ENCODE peak calls at places on chromosomes 6 and 20, in seven cellular contexts. F is transverse colon, Q is psoas muscle, L is adipocyte, Z is A549, Y is lung, E is esophagus squamous epithelium. A is an unnamed sample.
A peak's percentile ranks its signal among the peaks of the same experiment; 100 is the strongest.

GRCh38 chr6:110946498-110946897 is 12.0 kb upstream of the GTF3C6 start:
- DNase-seq in F (no peak), Q (no peak), L (no peak), Z (no peak), Y (no peak), E (no peak), A (peak; percentile 75)

GRCh38 chr6:165183071-165183470 is 126.3 kb downstream of the C6orf118 start:
- DNase-seq in F (no peak), Q (no peak), L (no peak), Z (no peak), Y (no peak), E (no peak), A (no peak)

GRCh38 chr6:163866192-163866591 is 451.7 kb downstream of the QKI start:
- DNase-seq in F (no peak), Q (no peak), L (no peak), Z (no peak), Y (no peak), E (no peak), A (no peak)

GRCh38 chr20:33370296-33370695 is 31.0 kb downstream of the CDK5RAP1 start:
- DNase-seq in F (peak; percentile 53), Q (no peak), L (no peak), Z (no peak), Y (no peak), E (no peak), A (no peak)

GRCh38 chr20:46708172-46708860 is 1.1 kb upstream of the SLC2A10 start:
- DNase-seq in F (peak; percentile 60), Q (no peak), L (no peak), Z (no peak), Y (no peak), E (no peak), A (no peak)

GRCh38 chr20:19008497-19008896 is 194.9 kb downstream of the SCP2D1 start:
- DNase-seq in F (no peak), Q (no peak), L (no peak), Z (no peak), Y (no peak), E (no peak), A (no peak)

GRCh38 chr20:61455508-61456215 is 203.6 kb downstream of the CDH4 start:
- DNase-seq in F (no peak), Q (no peak), L (no peak), Z (no peak), Y (no peak), E (no peak), A (no peak)

GRCh38 chr6:92748131-92748530 is 671.2 kb downstream of the EPHA7 start:
- DNase-seq in F (no peak), Q (no peak), L (no peak), Z (no peak), Y (no peak), E (no peak), A (no peak)

GRCh38 chr6:118801257-118801656 is 92.7 kb upstream of the ASF1A start:
- DNase-seq in F (no peak), Q (no peak), L (no peak), Z (no peak), Y (no peak), E (no peak), A (no peak)

GRCh38 chr20:10648651-10649050 is 25.1 kb downstream of the JAG1 start:
- DNase-seq in F (peak; percentile 1), Q (no peak), L (peak; percentile 96), Z (no peak), Y (no peak), E (no peak), A (no peak)

GRCh38 chr6:41462980-41463930 is 82.9 kb upstream of the FOXP4 start:
- DNase-seq in F (peak; percentile 64), Q (peak; percentile 76), L (peak; percentile 55), Z (peak; percentile 18), Y (peak; percentile 74), E (no peak), A (peak; percentile 39)

GRCh38 chr6:3911614-3912336 is 62.6 kb downstream of the FAM50B start:
- DNase-seq in F (no peak), Q (peak; percentile 68), L (peak; percentile 81), Z (peak; percentile 50), Y (peak; percentile 62), E (no peak), A (peak; percentile 77)

GRCh38 chr20:46690219-46691111 is 1.2 kb upstream of the TP53RK start:
- DNase-seq in F (no peak), Q (no peak), L (peak; percentile 52), Z (no peak), Y (no peak), E (no peak), A (no peak)

GRCh38 chr6:166078294-166078693 is 89.4 kb downstream of the TBXT start:
- DNase-seq in F (no peak), Q (no peak), L (no peak), Z (no peak), Y (no peak), E (no peak), A (no peak)

GRCh38 chr20:62740286-62741141 is 31.9 kb downstream of the NTSR1 start:
- DNase-seq in F (peak; percentile 47), Q (peak; percentile 67), L (peak; percentile 75), Z (peak; percentile 83), Y (peak; percentile 43), E (peak; percentile 57), A (peak; percentile 91)

GRCh38 chr6:140897804-140898573 is 1234.7 kb upstream of the GJE1 start:
- DNase-seq in F (peak; percentile 20), Q (no peak), L (no peak), Z (no peak), Y (no peak), E (no peak), A (no peak)

GRCh38 chr6:106462923-106463557 is 102.5 kb downstream of the CRYBG1 start:
- DNase-seq in F (no peak), Q (no peak), L (no peak), Z (no peak), Y (no peak), E (no peak), A (no peak)

GRCh38 chr6:96775727-96776400 is 61.4 kb downstream of the GPR63 start:
- DNase-seq in F (no peak), Q (no peak), L (no peak), Z (no peak), Y (no peak), E (no peak), A (no peak)

GRCh38 chr6:29850011-29850553 is 22.5 kb downstream of the HLA-G start:
- DNase-seq in F (peak; percentile 53), Q (no peak), L (peak; percentile 24), Z (no peak), Y (no peak), E (no peak), A (peak; percentile 50)

GRCh38 chr6:149696904-149697303 is 21.0 kb downstream of the LATS1 start:
- DNase-seq in F (no peak), Q (no peak), L (peak; percentile 83), Z (no peak), Y (no peak), E (no peak), A (peak; percentile 64)

GRCh38 chr6:160249687-160250086 is 8.9 kb downstream of the SLC22A2 start:
- DNase-seq in F (peak; percentile 33), Q (no peak), L (no peak), Z (no peak), Y (no peak), E (no peak), A (no peak)

GRCh38 chr6:80143312-80143960 is 37.0 kb downstream of the BCKDHB start:
- DNase-seq in F (peak; percentile 45), Q (no peak), L (peak; percentile 94), Z (no peak), Y (peak; percentile 83), E (no peak), A (peak; percentile 84)

GRCh38 chr6:112903361-112903760 is 556.2 kb downstream of the RFPL4B start:
- DNase-seq in F (no peak), Q (no peak), L (no peak), Z (no peak), Y (no peak), E (no peak), A (no peak)

GRCh38 chr6:15265787-15266186 is 19.9 kb downstream of the JARID2 start:
- DNase-seq in F (no peak), Q (no peak), L (no peak), Z (no peak), Y (no peak), E (no peak), A (no peak)

GRCh38 chr20:47785321-47785899 is at the start of gene SULF2:
- DNase-seq in F (peak; percentile 76), Q (peak; percentile 61), L (peak; percentile 66), Z (no peak), Y (no peak), E (no peak), A (peak; percentile 38)

GRCh38 chr20:7980332-7981046 is 39.1 kb downstream of the TMX4 start:
- DNase-seq in F (no peak), Q (no peak), L (peak; percentile 72), Z (peak; percentile 70), Y (no peak), E (no peak), A (peak; percentile 50)

GRCh38 chr6:159969204-159969912 is 476 bp downstream of the IGF2R start:
- DNase-seq in F (peak; percentile 42), Q (peak; percentile 76), L (peak; percentile 71), Z (peak; percentile 6), Y (no peak), E (no peak), A (peak; percentile 29)

GRCh38 chr20:11432407-11432806 is 485.3 kb upstream of the BTBD3 start:
- DNase-seq in F (no peak), Q (no peak), L (peak; percentile 34), Z (no peak), Y (no peak), E (no peak), A (peak; percentile 92)

GRCh38 chr6:143039548-143039947 is 21.1 kb upstream of the AIG1 start:
- DNase-seq in F (no peak), Q (no peak), L (no peak), Z (no peak), Y (no peak), E (no peak), A (no peak)

GRCh38 chr6:32624565-32624964 is 12.6 kb upstream of the HLA-DQA1 start:
- DNase-seq in F (no peak), Q (no peak), L (no peak), Z (no peak), Y (no peak), E (no peak), A (no peak)
- H3K4me1 ChIP-seq in F (no peaks in the 10 kb centered on the region), Q (no peaks in the 10 kb centered on the region), L (no peaks in the 10 kb centered on the region), Z (no peaks in the 10 kb centered on the region), Y (no peaks in the 10 kb centered on the region), E (no peaks in the 10 kb centered on the region), A (peaks cover 12% of the 10 kb centered on the region)

GRCh38 chr20:49692941-49693340 is 20.7 kb downstream of the B4GALT5 start:
- DNase-seq in F (no peak), Q (no peak), L (no peak), Z (no peak), Y (no peak), E (no peak), A (no peak)
- H3K4me1 ChIP-seq in F (peaks cover 75% of the 10 kb centered on the region), Q (peaks cover 92% of the 10 kb centered on the region), L (peaks cover 28% of the 10 kb centered on the region), Z (peaks cover 95% of the 10 kb centered on the region), Y (peaks cover 35% of the 10 kb centered on the region), E (peaks cover 90% of the 10 kb centered on the region), A (peaks cover 59% of the 10 kb centered on the region)

DNA sequence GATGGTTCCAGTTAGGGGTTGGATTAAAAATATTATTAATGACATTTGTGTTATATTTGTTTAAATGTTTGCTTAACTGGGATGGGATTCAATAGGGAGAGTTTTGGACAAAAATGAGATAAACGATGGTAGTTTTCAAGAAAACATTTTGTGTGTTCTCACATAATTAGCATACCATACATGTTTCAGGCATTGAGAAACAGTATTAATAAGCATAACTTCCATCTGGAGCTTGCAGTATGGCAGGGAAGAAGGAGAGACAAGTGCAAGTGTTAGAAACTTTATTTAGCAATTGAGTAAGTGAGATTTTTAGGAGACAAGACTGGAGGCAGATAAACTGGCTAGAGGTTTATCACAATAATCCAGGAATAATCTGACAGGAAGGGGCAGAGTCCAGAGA is 72.8 kb upstream of the PTCHD4 start:
- DNase-seq in F (no peak), Q (no peak), L (peak; percentile 54), Z (no peak), Y (no peak), E (no peak), A (no peak)
- H3K4me1 ChIP-seq in F (no peaks in the 10 kb centered on the region), Q (no peaks in the 10 kb centered on the region), L (peaks cover 30% of the 10 kb centered on the region), Z (no peaks in the 10 kb centered on the region), Y (no peaks in the 10 kb centered on the region), E (no peaks in the 10 kb centered on the region), A (no peaks in the 10 kb centered on the region)

GRCh38 chr6:116528163-116528562 is 16.7 kb downstream of the CALHM5 start:
- DNase-seq in F (no peak), Q (no peak), L (no peak), Z (no peak), Y (no peak), E (no peak), A (no peak)
- H3K4me1 ChIP-seq in F (no peaks in the 10 kb centered on the region), Q (no peaks in the 10 kb centered on the region), L (peaks cover 16% of the 10 kb centered on the region), Z (peaks cover 12% of the 10 kb centered on the region), Y (peaks cover 4% of the 10 kb centered on the region), E (peaks cover 19% of the 10 kb centered on the region), A (peaks cover 12% of the 10 kb centered on the region)